ENCODE peak calls at places on chromosomes 1 and 21, in seven cellular contexts. E is BE2C, R is IMR-90, P is OCI-LY7, M is esophagus squamous epithelium, F is suprapubic skin, I is iPS DF 6.9. K is an unnamed sample.

GRCh38 chr1:87515781-87516180 is 187.1 kb downstream of the LMO4 start:
- DNase-seq in I (no peak), E (no peak), F (no peak), P (no peak), M (no peak), R (peak; percentile 65), K (no peak)

GRCh38 chr21:40447016-40447415 is 399.9 kb downstream of the DSCAM start:
- DNase-seq in P (no peak), M (no peak), R (no peak), E (no peak), F (no peak), I (no peak), K (no peak)

GRCh38 chr1:227396539-227397355 is 78.5 kb upstream of the CDC42BPA start:
- DNase-seq in M (no peak), I (no peak), P (no peak), E (no peak), R (no peak), F (no peak), K (peak; percentile 85)

GRCh38 chr21:30717105-30717504 is 1.5 kb downstream of the KRTAP21-3 start:
- DNase-seq in M (no peak), R (no peak), P (no peak), E (no peak), F (no peak), I (no peak), K (no peak)

GRCh38 chr1:230308039-230308438 is 118.1 kb downstream of the PGBD5 start:
- DNase-seq in E (no peak), I (no peak), F (no peak), M (no peak), R (peak; percentile 64), P (no peak), K (no peak)

GRCh38 chr1:40951943-40952743 is 27.4 kb upstream of the CTPS1 start:
- DNase-seq in F (peak; percentile 82), I (peak; percentile 68), E (peak; percentile 62), R (peak; percentile 29), M (no peak), P (peak; percentile 56), K (peak; percentile 10)

GRCh38 chr1:54474500-54475235 is 68.5 kb upstream of the SSBP3 start:
- DNase-seq in R (no peak), E (peak; percentile 34), P (no peak), M (no peak), F (no peak), I (no peak), K (no peak)

GRCh38 chr21:31420354-31420753 is 76.3 kb upstream of the TIAM1 start:
- DNase-seq in M (no peak), P (no peak), I (no peak), F (no peak), R (no peak), E (no peak), K (no peak)

DNA sequence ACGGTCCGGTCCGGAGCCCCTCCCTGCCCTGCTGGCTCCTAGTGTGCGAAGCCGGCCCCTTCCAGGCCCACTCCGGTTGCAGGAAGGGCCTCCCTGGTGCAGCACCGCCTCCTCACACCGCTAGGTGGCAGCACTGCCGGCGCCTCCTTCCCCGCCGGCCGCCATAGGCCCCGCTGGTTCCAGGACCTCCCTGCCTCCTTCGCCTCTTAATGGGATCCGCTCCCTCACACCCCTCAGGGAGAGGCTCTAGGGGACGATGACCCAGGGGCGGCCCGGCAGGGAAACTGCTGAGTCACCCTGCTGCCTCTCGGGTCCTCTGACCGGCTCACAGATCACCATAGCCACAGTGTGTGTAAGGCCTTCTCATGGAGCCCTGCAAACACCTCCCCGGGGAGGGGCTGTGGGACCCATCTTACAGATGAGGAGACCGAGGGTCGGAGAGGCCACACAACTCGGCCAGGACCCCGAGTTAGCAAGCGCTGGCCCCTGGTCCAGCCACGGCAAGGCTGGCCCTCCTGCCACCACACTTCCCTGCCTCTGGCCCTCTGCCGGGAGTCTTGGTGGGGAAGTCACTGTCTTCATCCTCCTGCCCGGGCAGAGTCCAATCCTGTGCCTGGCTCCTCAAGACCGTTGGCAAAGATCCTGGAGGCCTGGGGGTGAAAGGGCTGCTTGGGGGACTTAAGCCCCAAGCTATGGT is 1.6 kb upstream of the AJAP1 start:
- DNase-seq in F (no peak), I (no peak), R (no peak), P (peak; percentile 63), E (peak; percentile 42), M (no peak), K (no peak)
- H3K4me3 ChIP-seq in F (no peak overlapping the region), I (no peak overlapping the region), R (no peak overlapping the region), P (no peak overlapping the region), E (no peak overlapping the region), M (no peak overlapping the region), K (no peak overlapping the region)

DNA sequence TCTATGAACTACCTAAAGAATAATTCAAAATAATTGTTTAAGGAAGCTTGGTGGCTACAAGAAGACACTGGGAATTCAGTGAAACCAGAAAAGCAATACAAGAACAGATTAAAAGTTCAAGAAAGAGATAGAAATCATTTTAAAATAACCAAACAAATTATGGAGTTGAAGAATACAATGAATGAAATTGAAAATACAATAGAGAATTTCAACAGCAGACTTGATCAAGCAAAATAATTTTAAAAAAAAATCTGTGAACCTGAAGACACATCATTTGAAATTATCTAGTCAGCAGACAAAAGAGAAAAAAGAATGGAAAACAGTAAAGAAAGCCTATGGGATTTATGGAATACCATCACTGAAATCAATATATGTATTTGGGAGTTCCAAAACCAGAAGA is 31.2 kb upstream of the WNT2B start:
- DNase-seq in I (no peak), R (no peak), E (no peak), M (no peak), P (peak; percentile 8), F (no peak), K (no peak)
- H3K4me3 ChIP-seq in I (no peak overlapping the region), R (no peak overlapping the region), E (no peak overlapping the region), M (no peak overlapping the region), P (no peak overlapping the region), F (no peak overlapping the region), K (no peak overlapping the region)

DNA sequence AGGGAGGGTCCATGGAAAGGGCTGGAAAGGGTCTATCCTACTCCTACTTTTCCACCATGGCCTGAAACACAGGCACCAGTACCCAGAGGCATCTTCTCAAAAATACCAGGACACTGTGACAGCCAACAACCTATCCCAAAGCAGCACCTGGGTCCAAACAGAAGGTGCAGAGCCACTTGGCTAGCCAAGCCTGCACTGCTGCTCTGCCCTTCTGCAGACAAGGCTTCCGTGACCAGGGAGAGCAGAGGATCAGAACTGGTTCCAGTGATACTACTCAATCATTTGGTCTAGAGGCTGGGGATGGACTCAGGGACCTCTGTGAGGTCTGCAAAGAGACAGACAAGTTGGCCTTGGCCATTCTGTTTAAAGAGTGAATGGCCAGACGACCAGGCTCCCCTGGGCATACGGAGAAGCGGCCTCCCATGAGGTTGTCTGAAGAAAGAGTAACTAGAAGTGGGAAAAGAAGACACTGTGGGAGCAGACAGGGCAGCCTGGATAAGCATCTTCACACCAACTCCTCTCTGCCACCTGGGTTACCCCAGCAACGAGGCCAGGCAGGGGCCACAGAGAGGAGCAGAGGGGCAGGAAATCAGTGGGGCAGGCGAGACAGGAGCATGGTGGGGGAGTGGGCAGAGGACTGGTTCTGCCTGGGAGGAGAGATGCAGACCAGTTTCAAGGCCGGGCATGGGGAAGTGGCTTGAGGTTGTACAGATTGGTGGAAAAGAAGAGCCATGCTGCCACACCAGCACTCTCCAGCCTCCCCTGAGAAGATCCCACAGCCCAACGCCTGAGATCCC is 5.7 kb downstream of the KCNN3 start:
- DNase-seq in R (no peak), M (no peak), F (no peak), E (no peak), P (peak; percentile 75), I (no peak), K (no peak)
- H3K4me3 ChIP-seq in R (no peak overlapping the region), M (no peak overlapping the region), F (no peak overlapping the region), E (no peak overlapping the region), P (peak overlapping the region; percentile 59), I (no peak overlapping the region), K (no peak overlapping the region)

GRCh38 chr1:76176020-76176419 is 101.5 kb downstream of the ST6GALNAC3 start:
- DNase-seq in P (no peak), R (no peak), M (no peak), F (no peak), I (no peak), E (no peak), K (no peak)
- H3K4me3 ChIP-seq in P (no peak overlapping the region), R (no peak overlapping the region), M (no peak overlapping the region), F (no peak overlapping the region), I (no peak overlapping the region), E (no peak overlapping the region), K (no peak overlapping the region)

GRCh38 chr1:243354511-243355153 is 98.8 kb downstream of the SDCCAG8 start:
- DNase-seq in R (peak; percentile 21), P (no peak), I (no peak), M (no peak), F (no peak), E (no peak), K (no peak)
- H3K4me3 ChIP-seq in R (peak overlapping the region; percentile 27), P (no peak overlapping the region), I (no peak overlapping the region), M (peak overlapping the region; percentile 24), F (peak overlapping the region; percentile 13), E (no peak overlapping the region), K (no peak overlapping the region)

GRCh38 chr1:156582388-156583022 is 3.0 kb downstream of the TTC24 start:
- DNase-seq in M (no peak), P (peak; percentile 74), R (no peak), I (no peak), E (no peak), F (no peak), K (no peak)
- H3K4me3 ChIP-seq in M (peak overlapping the region; percentile 5), P (peak overlapping the region; percentile 62), R (no peak overlapping the region), I (no peak overlapping the region), E (no peak overlapping the region), F (no peak overlapping the region), K (peak overlapping the region; percentile 75)

K was measured in Jurkat, Clone E6-1.